ENCODE peak calls at places on chromosome X, in seven cellular contexts. H is upper lobe of left lung, R is uterus, B is bronchial epithelial cell, C is epithelial cell of proximal tubule, I is brain microvascular endothelial cell, A is retinal pigment epithelial cell. O is an unnamed sample.

GRCh38 chrX:14963447-14964236 is 90.4 kb downstream of the MOSPD2 start:
- DNase-seq in H (no peak), R (no peak), B (peak; percentile 59), C (no peak), I (peak; percentile 9), A (no peak), O (no peak)

GRCh38 chrX:97547873-97548578 is 664.3 kb downstream of the RPA4 start:
- DNase-seq in H (no peak), R (no peak), B (peak; percentile 17), C (no peak), I (peak; percentile 52), A (no peak), O (no peak)

GRCh38 chrX:124005220-124005619 is 43.7 kb downstream of the STAG2 start:
- DNase-seq in H (no peak), R (no peak), B (no peak), C (no peak), I (no peak), A (no peak), O (no peak)

GRCh38 chrX:40807384-40807783 is 72.0 kb upstream of the MED14 start:
- DNase-seq in H (no peak), R (no peak), B (no peak), C (no peak), I (no peak), A (no peak), O (no peak)

GRCh38 chrX:135985123-135985973 is at the start of gene SLC9A6:
- DNase-seq in H (peak; percentile 82), R (peak; percentile 69), B (peak; percentile 8), C (no peak), I (peak; percentile 4), A (no peak), O (peak; percentile 73)

GRCh38 chrX:72123471-72124185 is 8.1 kb downstream of the RTL5 start:
- DNase-seq in H (peak; percentile 72), R (peak; percentile 49), B (no peak), C (no peak), I (peak; percentile 61), A (peak; percentile 55), O (no peak)

GRCh38 chrX:8404958-8405357 is 59.7 kb upstream of the VCX3B start:
- DNase-seq in H (no peak), R (no peak), B (peak; percentile 13), C (no peak), I (no peak), A (no peak), O (no peak)

GRCh38 chrX:138794285-138794684 is 82.8 kb upstream of the FGF13 start:
- DNase-seq in H (no peak), R (no peak), B (peak; percentile 19), C (no peak), I (no peak), A (no peak), O (no peak)

GRCh38 chrX:124256209-124256608 is 76.3 kb upstream of the TEX13D start:
- DNase-seq in H (no peak), R (no peak), B (no peak), C (no peak), I (no peak), A (no peak), O (no peak)

GRCh38 chrX:129694805-129695204 is 40.0 kb upstream of the APLN start:
- DNase-seq in H (no peak), R (no peak), B (no peak), C (no peak), I (no peak), A (no peak), O (no peak)

GRCh38 chrX:48972214-48973164 is 845 bp upstream of the KCND1 start:
- DNase-seq in H (peak; percentile 42), R (peak; percentile 38), B (peak; percentile 35), C (no peak), I (peak; percentile 37), A (no peak), O (peak; percentile 47)

GRCh38 chrX:77658886-77659285 is 127.1 kb downstream of the ATRX start:
- DNase-seq in H (no peak), R (no peak), B (no peak), C (no peak), I (no peak), A (no peak), O (no peak)

GRCh38 chrX:103343105-103343504 is 13.1 kb downstream of the TCEAL7 start:
- DNase-seq in H (no peak), R (peak; percentile 48), B (peak; percentile 48), C (no peak), I (peak; percentile 42), A (no peak), O (peak; percentile 38)

GRCh38 chrX:69297521-69297920 is 132.3 kb upstream of the PJA1 start:
- DNase-seq in H (no peak), R (no peak), B (no peak), C (no peak), I (no peak), A (no peak), O (no peak)

GRCh38 chrX:11135483-11136185 is 24.5 kb downstream of the HCCS start:
- DNase-seq in H (no peak), R (no peak), B (no peak), C (no peak), I (no peak), A (no peak), O (no peak)

GRCh38 chrX:41616935-41617334 is 71.8 kb upstream of the GPR34 start:
- DNase-seq in H (no peak), R (no peak), B (no peak), C (no peak), I (no peak), A (no peak), O (no peak)

GRCh38 chrX:119477812-119478232 is 9.6 kb downstream of the SLC25A5 start:
- DNase-seq in H (peak; percentile 69), R (peak; percentile 71), B (peak; percentile 54), C (peak; percentile 70), I (peak; percentile 89), A (peak; percentile 74), O (no peak)

GRCh38 chrX:40173662-40174593 is 76.2 kb upstream of the BCOR start:
- DNase-seq in H (peak; percentile 83), R (peak; percentile 59), B (no peak), C (no peak), I (no peak), A (no peak), O (peak; percentile 85)

DNA sequence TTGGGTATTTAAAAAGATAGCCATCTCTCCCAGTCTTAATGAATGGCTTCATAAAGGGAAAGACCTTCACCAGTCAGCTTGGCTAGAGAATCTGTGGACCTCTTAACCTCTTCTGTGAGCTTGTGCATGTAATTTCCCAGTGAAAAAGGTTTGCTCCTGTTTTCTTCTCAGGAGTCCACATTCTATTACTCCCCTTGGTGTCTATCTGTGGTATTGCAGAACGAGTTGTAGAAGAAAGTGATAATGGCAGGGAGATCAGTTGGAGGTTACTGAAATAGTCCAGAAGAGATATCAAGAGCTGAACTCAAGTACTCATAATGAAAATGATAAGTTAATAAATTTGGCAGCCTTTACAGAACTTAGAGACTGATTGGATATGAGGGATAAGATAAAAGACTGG is 16.5 kb upstream of the VAMP7 start:
- DNase-seq in H (no peak), R (no peak), B (no peak), C (no peak), I (no peak), A (no peak), O (no peak)
- TF ChIP-seq CTCF in H (no peak), R (no peak), B (no peak), C (peak; percentile 38), I (no peak), A (no peak), O (no peak)

GRCh38 chrX:17372052-17372451 is 2.9 kb upstream of the NHS start:
- DNase-seq in H (no peak), R (no peak), B (no peak), C (no peak), I (no peak), A (no peak), O (no peak)
- H3K4me3 ChIP-seq in H (no peak overlapping the region), R (no peak overlapping the region), B (no peak overlapping the region), C (no peak overlapping the region), I (no peak overlapping the region), A (no peak overlapping the region), O (no peak overlapping the region)

GRCh38 chrX:52585892-52586291 is 68.8 kb downstream of the SSX7 start:
- DNase-seq in H (no peak), R (no peak), B (peak; percentile 37), C (no peak), I (no peak), A (no peak), O (no peak)
- TF ChIP-seq CTCF in H (no peak), R (no peak), B (no peak), C (no peak), I (no peak), A (no peak), O (no peak)

DNA sequence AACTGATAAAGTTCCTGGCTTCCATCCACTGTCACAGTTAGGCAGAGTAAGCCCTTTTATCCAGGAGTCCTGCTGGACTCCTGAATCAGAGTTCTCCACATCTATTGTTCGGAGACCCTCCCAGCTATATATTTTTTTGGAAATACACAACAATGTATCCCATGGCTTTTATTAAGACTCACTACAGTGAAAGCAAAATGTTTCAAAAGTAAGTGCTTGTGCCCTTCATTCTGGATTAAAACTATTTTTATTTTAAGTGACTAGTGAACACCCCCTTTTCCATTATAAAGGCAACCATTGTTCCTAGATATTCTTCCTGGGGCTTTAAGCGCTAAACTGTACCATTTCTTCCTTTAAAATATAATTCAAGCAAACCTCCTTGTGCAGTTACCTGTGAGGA is 56.8 kb downstream of the KIF4A start:
- DNase-seq in H (no peak), R (no peak), B (no peak), C (no peak), I (no peak), A (no peak), O (no peak)
- H3K4me3 ChIP-seq in H (no peak overlapping the region), R (no peak overlapping the region), B (no peak overlapping the region), C (no peak overlapping the region), I (no peak overlapping the region), A (no peak overlapping the region), O (no peak overlapping the region)

GRCh38 chrX:57155171-57155570 is 18.0 kb upstream of the SPIN2A start:
- DNase-seq in H (no peak), R (no peak), B (no peak), C (no peak), I (no peak), A (no peak), O (no peak)

GRCh38 chrX:57156397-57157049 is 19.3 kb upstream of the SPIN2A start:
- DNase-seq in H (no peak), R (no peak), B (peak; percentile 34), C (no peak), I (peak; percentile 40), A (no peak), O (peak; percentile 7)
- TF ChIP-seq CTCF in H (no peak), R (no peak), B (peak; percentile 61), C (peak; percentile 64), I (peak; percentile 49), A (peak; percentile 47), O (peak; percentile 22)

GRCh38 chrX:111511477-111511876 is at the start of gene SERTM2:
- DNase-seq in H (no peak), R (peak; percentile 23), B (peak; percentile 30), C (no peak), I (no peak), A (no peak), O (no peak)
- H3K4me3 ChIP-seq in H (no peak within 1 kb of the TSS), R (no peak within 1 kb of the TSS), B (no peak within 1 kb of the TSS), C (peak within 1 kb of the TSS; percentile 6), I (no peak within 1 kb of the TSS), A (no peak within 1 kb of the TSS), O (no peak within 1 kb of the TSS)

O was measured in GM12865.